ENCODE peak calls at places on chromosome 20, in six cellular contexts. F is spleen, N is H1, B is breast epithelium, J is transverse colon, M is heart left ventricle. L is an unnamed sample.

GRCh38 chr20:57440678-57441509 is 49.7 kb downstream of the RBM38 start:
- DNase-seq in F (peak), N (no peak), B (peak), J (peak), M (peak), L (no peak)

GRCh38 chr20:17023811-17024210 is 203.0 kb upstream of the PCSK2 start:
- DNase-seq in F (no peak), N (peak), B (no peak), J (no peak), M (no peak), L (no peak)

GRCh38 chr20:56187791-56188190 is 60.7 kb upstream of the MC3R start:
- DNase-seq in F (no peak), N (peak), B (no peak), J (no peak), M (no peak), L (no peak)

GRCh38 chr20:20856306-20856705 is 143.9 kb upstream of the RALGAPA2 start:
- DNase-seq in F (no peak), N (no peak), B (no peak), J (no peak), M (no peak), L (no peak)

GRCh38 chr20:840503-840857 is 7.0 kb downstream of the FAM110A start:
- DNase-seq in F (no peak), N (no peak), B (no peak), J (no peak), M (no peak), L (no peak)

GRCh38 chr20:19048898-19049889 is 163.2 kb upstream of the SLC24A3 start:
- DNase-seq in F (no peak), N (no peak), B (no peak), J (no peak), M (peak), L (no peak)

GRCh38 chr20:9035129-9035528 is 33.8 kb upstream of the PLCB4 start:
- DNase-seq in F (no peak), N (no peak), B (no peak), J (no peak), M (no peak), L (no peak)

GRCh38 chr20:46361386-46361785 is 45.0 kb downstream of the ELMO2 start:
- DNase-seq in F (no peak), N (no peak), B (no peak), J (no peak), M (no peak), L (no peak)

GRCh38 chr20:34999021-34999451 is 43.4 kb downstream of the MYH7B start:
- DNase-seq in F (no peak), N (no peak), B (no peak), J (no peak), M (no peak), L (no peak)

DNA sequence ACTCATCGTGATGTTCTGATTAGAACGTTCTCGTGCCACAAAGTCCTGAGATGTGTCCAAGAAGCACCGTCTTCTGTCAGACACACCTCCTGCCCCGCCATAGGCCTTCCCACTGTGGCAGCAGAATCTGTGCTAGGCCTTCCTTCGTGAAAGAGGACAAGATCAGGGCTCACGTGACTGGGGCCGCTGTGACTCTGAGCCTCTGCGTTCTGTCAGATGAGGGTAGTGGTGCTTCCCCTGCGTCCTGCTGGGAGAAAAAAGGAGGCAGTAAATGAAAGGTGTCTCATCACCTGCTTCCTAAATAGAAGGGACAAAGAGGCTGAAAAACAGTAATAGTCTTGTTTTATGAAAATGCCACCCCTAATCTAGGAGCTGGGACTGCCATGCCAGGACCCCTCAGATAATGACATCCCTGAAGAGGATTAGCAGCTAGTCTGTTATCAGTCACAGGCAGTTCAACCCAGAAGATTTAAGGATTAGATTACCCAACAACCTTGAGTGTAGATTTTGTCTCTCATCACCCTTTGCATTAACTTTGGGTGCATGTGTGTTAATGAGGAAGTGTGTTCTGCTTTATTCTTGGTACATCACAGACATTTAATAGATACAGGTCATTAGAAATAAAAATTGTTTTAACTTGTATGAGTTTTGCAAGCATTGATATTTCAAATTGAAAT is 4.1 kb downstream of the DNAJC5 start:
- DNase-seq in F (peak), N (no peak), B (no peak), J (no peak), M (no peak), L (no peak)
- H3K27ac ChIP-seq in F (peak), N (no peak), B (no peak), J (no peak), M (no peak), L (no peak)

GRCh38 chr20:62378215-62378614 is 8.7 kb upstream of the RPS21 start:
- DNase-seq in F (no peak), N (no peak), B (peak), J (no peak), M (no peak), L (no peak)

GRCh38 chr20:62377615-62378085 is 9.3 kb upstream of the RPS21 start:
- DNase-seq in F (no peak), N (no peak), B (no peak), J (no peak), M (peak), L (no peak)

GRCh38 chr20:62382306-62383198 is 4.4 kb upstream of the RPS21 start:
- DNase-seq in F (peak), N (peak), B (peak), J (peak), M (peak), L (peak)

GRCh38 chr20:62381842-62382241 is 5.1 kb upstream of the RPS21 start:
- DNase-seq in F (no peak), N (no peak), B (no peak), J (no peak), M (no peak), L (no peak)

GRCh38 chr20:62381202-62381797 is 5.6 kb upstream of the RPS21 start:
- DNase-seq in F (no peak), N (no peak), B (no peak), J (no peak), M (peak), L (no peak)
- H3K27ac ChIP-seq in F (peak), N (no peak), B (peak), J (no peak), M (peak), L (peak)

GRCh38 chr20:53929399-53929798 is 141.0 kb downstream of the BCAS1 start:
- DNase-seq in F (no peak), N (no peak), B (no peak), J (no peak), M (no peak), L (no peak)
- H3K27ac ChIP-seq in F (no peak), N (no peak), B (no peak), J (peak), M (no peak), L (no peak)

GRCh38 chr20:60270341-60270740 is 312.1 kb downstream of the CDH26 start:
- DNase-seq in F (no peak), N (no peak), B (no peak), J (no peak), M (no peak), L (no peak)

GRCh38 chr20:60268502-60268901 is 310.3 kb downstream of the CDH26 start:
- DNase-seq in F (no peak), N (no peak), B (no peak), J (no peak), M (no peak), L (no peak)

GRCh38 chr20:60271597-60271996 is 313.4 kb downstream of the CDH26 start:
- DNase-seq in F (no peak), N (no peak), B (no peak), J (no peak), M (no peak), L (no peak)

GRCh38 chr20:60269571-60270162 is 311.4 kb downstream of the CDH26 start:
- DNase-seq in F (no peak), N (no peak), B (no peak), J (no peak), M (no peak), L (no peak)

GRCh38 chr20:60272790-60273189 is 314.6 kb downstream of the CDH26 start:
- DNase-seq in F (no peak), N (no peak), B (no peak), J (no peak), M (no peak), L (no peak)
- H3K27ac ChIP-seq in F (no peak), N (no peak), B (no peak), J (no peak), M (no peak), L (no peak)

GRCh38 chr20:59819496-59820203 is 113.8 kb downstream of the SYCP2 start:
- DNase-seq in F (peak), N (no peak), B (no peak), J (no peak), M (no peak), L (no peak)
- H3K27ac ChIP-seq in F (no peak), N (no peak), B (no peak), J (no peak), M (no peak), L (no peak)

DNA sequence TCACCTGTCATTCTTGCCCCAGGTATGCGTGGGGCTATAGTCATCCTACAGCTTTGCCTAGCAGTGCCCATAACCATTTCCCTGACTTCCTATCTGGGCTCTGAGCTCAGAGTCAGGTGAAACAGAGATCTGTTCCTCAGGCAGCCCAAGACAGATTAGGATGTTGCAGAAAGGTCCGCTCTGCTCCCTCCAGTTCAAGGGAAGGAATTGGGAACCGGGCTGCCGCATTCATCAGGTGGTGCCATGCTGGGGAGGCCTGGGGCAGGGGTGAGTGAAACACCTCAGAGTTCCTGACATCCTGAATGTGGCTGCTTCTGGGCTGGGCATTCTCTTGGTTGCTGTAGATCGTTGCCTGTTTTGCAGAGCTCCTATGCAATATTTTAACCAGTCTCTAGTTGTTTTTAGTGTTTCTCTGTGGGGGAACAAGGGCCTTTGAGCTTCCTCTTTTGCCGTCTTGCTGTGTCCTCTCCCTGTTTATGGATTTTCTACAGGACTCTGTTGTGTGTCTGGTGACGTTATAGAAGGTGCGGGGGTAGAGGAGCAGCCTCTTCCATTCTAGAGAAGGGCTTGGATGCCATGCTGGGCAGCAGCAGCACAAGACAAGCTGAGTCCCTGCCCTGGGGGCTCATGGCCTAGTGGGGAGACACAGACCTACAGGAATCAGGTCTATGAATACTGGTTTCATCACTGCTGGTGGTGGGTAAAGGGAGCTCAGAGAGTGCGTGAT is 9.2 kb downstream of the ENTPD6 start:
- DNase-seq in F (peak), N (no peak), B (peak), J (no peak), M (no peak), L (no peak)
- H3K27ac ChIP-seq in F (no peak), N (no peak), B (peak), J (no peak), M (peak), L (peak)

GRCh38 chr20:53576195-53576580 is 17.5 kb downstream of the ZNF217 start:
- DNase-seq in F (no peak), N (no peak), B (no peak), J (no peak), M (no peak), L (no peak)
- H3K27ac ChIP-seq in F (no peak), N (no peak), B (no peak), J (no peak), M (no peak), L (no peak)